ENCODE peak calls at places on chromosomes 11 and 22, in seven cellular contexts. One of them, this sample, is unnamed.

GRCh38 chr11:23021287-23021863 is 161.1 kb upstream of the CCDC179 start:
- DNase-seq in MM.1S: peak; percentile 34
- DNase-seq in stomach: peak; percentile 34
- DNase-seq in heart left ventricle: no peak
- DNase-seq in neuronal stem cell: peak; percentile 39
- DNase-seq in colonic mucosa: no peak
- DNase-seq in effector memory CD4-positive, alpha-beta T cell: no peak
- DNase-seq in this sample: peak; percentile 43

GRCh38 chr22:27090595-27090994 is 433.2 kb downstream of the MIAT start:
- DNase-seq in MM.1S: no peak
- DNase-seq in stomach: no peak
- DNase-seq in heart left ventricle: no peak
- DNase-seq in neuronal stem cell: no peak
- DNase-seq in colonic mucosa: no peak
- DNase-seq in effector memory CD4-positive, alpha-beta T cell: no peak
- DNase-seq in this sample: no peak

GRCh38 chr22:29003975-29004646 is 57.5 kb downstream of the C22orf31 start:
- DNase-seq in MM.1S: no peak
- DNase-seq in stomach: peak; percentile 55
- DNase-seq in heart left ventricle: no peak
- DNase-seq in neuronal stem cell: peak; percentile 17
- DNase-seq in colonic mucosa: no peak
- DNase-seq in effector memory CD4-positive, alpha-beta T cell: no peak
- DNase-seq in this sample: peak; percentile 26

GRCh38 chr11:60847906-60848305 is 6.0 kb downstream of the CCDC86 start:
- DNase-seq in MM.1S: no peak
- DNase-seq in stomach: no peak
- DNase-seq in heart left ventricle: no peak
- DNase-seq in neuronal stem cell: no peak
- DNase-seq in colonic mucosa: no peak
- DNase-seq in effector memory CD4-positive, alpha-beta T cell: no peak
- DNase-seq in this sample: no peak

GRCh38 chr11:82960779-82961143 is 59.2 kb downstream of the DDIAS start:
- DNase-seq in MM.1S: no peak
- DNase-seq in stomach: no peak
- DNase-seq in heart left ventricle: no peak
- DNase-seq in neuronal stem cell: no peak
- DNase-seq in colonic mucosa: no peak
- DNase-seq in effector memory CD4-positive, alpha-beta T cell: no peak
- DNase-seq in this sample: no peak

GRCh38 chr11:1870721-1871466 is 18.0 kb downstream of the LSP1 start:
- DNase-seq in MM.1S: no peak
- DNase-seq in stomach: no peak
- DNase-seq in heart left ventricle: peak; percentile 55
- DNase-seq in neuronal stem cell: no peak
- DNase-seq in colonic mucosa: no peak
- DNase-seq in effector memory CD4-positive, alpha-beta T cell: peak; percentile 33
- DNase-seq in this sample: no peak

GRCh38 chr22:19271856-19272535 is 19.5 kb downstream of the CLTCL1 start:
- DNase-seq in MM.1S: no peak
- DNase-seq in stomach: no peak
- DNase-seq in heart left ventricle: no peak
- DNase-seq in neuronal stem cell: no peak
- DNase-seq in colonic mucosa: no peak
- DNase-seq in effector memory CD4-positive, alpha-beta T cell: no peak
- DNase-seq in this sample: no peak

GRCh38 chr11:116701876-116702275 is 70.9 kb downstream of the BUD13 start:
- DNase-seq in MM.1S: no peak
- DNase-seq in stomach: no peak
- DNase-seq in heart left ventricle: no peak
- DNase-seq in neuronal stem cell: no peak
- DNase-seq in colonic mucosa: no peak
- DNase-seq in effector memory CD4-positive, alpha-beta T cell: no peak
- DNase-seq in this sample: no peak

GRCh38 chr22:27947461-27947860 is 28.4 kb upstream of the PITPNB start:
- DNase-seq in MM.1S: no peak
- DNase-seq in stomach: no peak
- DNase-seq in heart left ventricle: no peak
- DNase-seq in neuronal stem cell: no peak
- DNase-seq in colonic mucosa: no peak
- DNase-seq in effector memory CD4-positive, alpha-beta T cell: no peak
- DNase-seq in this sample: no peak

GRCh38 chr22:25844601-25845000 is 102.6 kb downstream of the MYO18B start:
- DNase-seq in MM.1S: no peak
- DNase-seq in stomach: no peak
- DNase-seq in heart left ventricle: no peak
- DNase-seq in neuronal stem cell: no peak
- DNase-seq in colonic mucosa: no peak
- DNase-seq in effector memory CD4-positive, alpha-beta T cell: no peak
- DNase-seq in this sample: no peak

GRCh38 chr11:57778318-57779037 is 16.9 kb downstream of the CTNND1 start:
- DNase-seq in MM.1S: no peak
- DNase-seq in stomach: peak; percentile 95
- DNase-seq in heart left ventricle: peak; percentile 97
- DNase-seq in neuronal stem cell: peak; percentile 87
- DNase-seq in colonic mucosa: peak; percentile 93
- DNase-seq in effector memory CD4-positive, alpha-beta T cell: no peak
- DNase-seq in this sample: peak; percentile 87

GRCh38 chr11:12200359-12201015 is 90.1 kb downstream of the MICAL2 start:
- DNase-seq in MM.1S: no peak
- DNase-seq in stomach: no peak
- DNase-seq in heart left ventricle: peak; percentile 64
- DNase-seq in neuronal stem cell: no peak
- DNase-seq in colonic mucosa: no peak
- DNase-seq in effector memory CD4-positive, alpha-beta T cell: no peak
- DNase-seq in this sample: no peak

GRCh38 chr22:25780673-25781072 is 38.7 kb downstream of the MYO18B start:
- DNase-seq in MM.1S: no peak
- DNase-seq in stomach: no peak
- DNase-seq in heart left ventricle: no peak
- DNase-seq in neuronal stem cell: no peak
- DNase-seq in colonic mucosa: no peak
- DNase-seq in effector memory CD4-positive, alpha-beta T cell: no peak
- DNase-seq in this sample: no peak

GRCh38 chr11:65501005-65501529 is 2.2 kb downstream of the MALAT1 start:
- DNase-seq in MM.1S: peak; percentile 59
- DNase-seq in stomach: no peak
- DNase-seq in heart left ventricle: no peak
- DNase-seq in neuronal stem cell: no peak
- DNase-seq in colonic mucosa: no peak
- DNase-seq in effector memory CD4-positive, alpha-beta T cell: no peak
- DNase-seq in this sample: no peak

GRCh38 chr11:22479986-22480740 is 142.0 kb downstream of the SLC17A6 start:
- DNase-seq in MM.1S: no peak
- DNase-seq in stomach: no peak
- DNase-seq in heart left ventricle: no peak
- DNase-seq in neuronal stem cell: no peak
- DNase-seq in colonic mucosa: no peak
- DNase-seq in effector memory CD4-positive, alpha-beta T cell: no peak
- DNase-seq in this sample: no peak

GRCh38 chr22:37731804-37732471 is 35.1 kb downstream of the TRIOBP start:
- DNase-seq in MM.1S: no peak
- DNase-seq in stomach: peak; percentile 65
- DNase-seq in heart left ventricle: no peak
- DNase-seq in neuronal stem cell: no peak
- DNase-seq in colonic mucosa: peak; percentile 80
- DNase-seq in effector memory CD4-positive, alpha-beta T cell: no peak
- DNase-seq in this sample: no peak

GRCh38 chr22:37733625-37734401 is 37.0 kb downstream of the TRIOBP start:
- DNase-seq in MM.1S: no peak
- DNase-seq in stomach: peak; percentile 74
- DNase-seq in heart left ventricle: no peak
- DNase-seq in neuronal stem cell: no peak
- DNase-seq in colonic mucosa: peak; percentile 51
- DNase-seq in effector memory CD4-positive, alpha-beta T cell: no peak
- DNase-seq in this sample: peak; percentile 63

GRCh38 chr22:37735054-37735453 is 38.2 kb downstream of the TRIOBP start:
- DNase-seq in MM.1S: no peak
- DNase-seq in stomach: peak; percentile 82
- DNase-seq in heart left ventricle: peak; percentile 53
- DNase-seq in neuronal stem cell: peak; percentile 48
- DNase-seq in colonic mucosa: peak; percentile 57
- DNase-seq in effector memory CD4-positive, alpha-beta T cell: no peak
- DNase-seq in this sample: peak; percentile 51

GRCh38 chr22:37732699-37733607 is 36.1 kb downstream of the TRIOBP start:
- DNase-seq in MM.1S: no peak
- DNase-seq in stomach: no peak
- DNase-seq in heart left ventricle: no peak
- DNase-seq in neuronal stem cell: no peak
- DNase-seq in colonic mucosa: no peak
- DNase-seq in effector memory CD4-positive, alpha-beta T cell: no peak
- DNase-seq in this sample: no peak

DNA sequence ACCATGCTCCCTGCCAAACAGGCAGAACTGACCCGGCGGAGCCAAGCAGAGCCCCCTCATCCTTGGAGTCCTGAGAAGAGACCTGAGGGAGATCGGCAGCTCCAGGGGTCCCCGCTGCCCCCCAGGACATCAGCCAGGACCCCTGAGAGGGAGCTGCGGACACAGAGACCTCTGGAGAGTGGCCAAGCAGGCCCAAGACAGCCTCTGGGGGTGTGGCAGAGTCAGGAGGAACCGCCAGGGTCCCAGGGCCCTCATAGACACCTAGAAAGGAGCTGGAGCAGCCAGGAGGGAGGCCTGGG is 37.5 kb downstream of the TRIOBP start:
- DNase-seq in MM.1S: no peak
- DNase-seq in stomach: no peak
- DNase-seq in heart left ventricle: no peak
- DNase-seq in neuronal stem cell: no peak
- DNase-seq in colonic mucosa: no peak
- DNase-seq in effector memory CD4-positive, alpha-beta T cell: no peak
- DNase-seq in this sample: no peak
- H3K27me3 ChIP-seq in MM.1S: no peaks in the 10 kb centered on the region
- H3K27me3 ChIP-seq in stomach: no peaks in the 10 kb centered on the region
- H3K27me3 ChIP-seq in heart left ventricle: no peaks in the 10 kb centered on the region
- H3K27me3 ChIP-seq in neuronal stem cell: no peaks in the 10 kb centered on the region
- H3K27me3 ChIP-seq in colonic mucosa: no peaks in the 10 kb centered on the region
- H3K27me3 ChIP-seq in effector memory CD4-positive, alpha-beta T cell: no peaks in the 10 kb centered on the region
- H3K27me3 ChIP-seq in this sample: no peaks in the 10 kb centered on the region

DNA sequence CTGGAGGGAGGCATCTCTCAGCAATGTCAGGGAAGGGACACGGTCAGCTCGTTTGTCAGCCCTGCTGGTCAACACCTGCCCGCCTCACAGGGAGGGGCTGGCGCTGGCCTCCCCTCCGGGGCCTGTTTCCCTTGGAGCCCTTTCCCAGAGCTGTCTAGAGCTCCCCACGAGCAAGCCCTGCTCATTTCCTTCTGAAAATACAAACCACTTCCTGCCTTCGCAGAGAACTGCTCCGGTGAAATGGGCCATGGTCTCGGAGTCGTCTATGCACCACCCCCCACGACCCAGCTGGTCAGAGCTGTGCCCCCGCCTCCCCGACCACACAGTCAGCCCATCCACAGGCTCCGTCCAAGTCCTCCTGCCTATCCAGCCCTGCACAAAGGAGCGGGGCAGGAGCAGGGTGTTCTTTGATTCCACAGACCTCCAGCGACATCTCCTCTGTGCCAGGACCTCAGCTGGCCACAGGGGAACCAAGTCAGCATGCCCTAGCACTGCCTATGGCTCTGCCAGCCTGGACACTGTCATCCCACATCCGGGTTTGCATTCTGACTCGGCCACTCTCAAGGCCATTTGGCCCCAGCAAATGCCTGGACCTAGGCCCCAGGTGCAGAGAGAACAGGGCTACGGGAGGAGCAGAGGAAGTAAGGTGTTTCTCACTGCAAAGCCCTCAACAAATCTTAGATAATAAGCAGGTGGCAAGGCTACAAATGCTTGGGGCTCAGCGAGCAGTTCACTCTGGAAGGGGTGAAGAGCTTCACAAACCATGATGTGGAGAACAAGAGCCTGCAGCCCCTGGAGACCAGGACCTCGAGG is 82.1 kb upstream of the WNT11 start:
- DNase-seq in MM.1S: peak; percentile 19
- DNase-seq in stomach: no peak
- DNase-seq in heart left ventricle: no peak
- DNase-seq in neuronal stem cell: no peak
- DNase-seq in colonic mucosa: no peak
- DNase-seq in effector memory CD4-positive, alpha-beta T cell: no peak
- DNase-seq in this sample: no peak
- H3K27me3 ChIP-seq in MM.1S: no peaks in the 10 kb centered on the region
- H3K27me3 ChIP-seq in stomach: no peaks in the 10 kb centered on the region
- H3K27me3 ChIP-seq in heart left ventricle: no peaks in the 10 kb centered on the region
- H3K27me3 ChIP-seq in neuronal stem cell: peaks cover 15% of the 10 kb centered on the region
- H3K27me3 ChIP-seq in colonic mucosa: no peaks in the 10 kb centered on the region
- H3K27me3 ChIP-seq in effector memory CD4-positive, alpha-beta T cell: no peaks in the 10 kb centered on the region
- H3K27me3 ChIP-seq in this sample: no peaks in the 10 kb centered on the region

GRCh38 chr11:77547863-77548551 is 41.7 kb upstream of the AQP11 start:
- DNase-seq in MM.1S: peak; percentile 70
- DNase-seq in stomach: no peak
- DNase-seq in heart left ventricle: no peak
- DNase-seq in neuronal stem cell: peak; percentile 56
- DNase-seq in colonic mucosa: peak; percentile 65
- DNase-seq in effector memory CD4-positive, alpha-beta T cell: peak; percentile 4
- DNase-seq in this sample: peak; percentile 40

GRCh38 chr11:77548552-77549439 is 41.0 kb upstream of the AQP11 start:
- DNase-seq in MM.1S: peak; percentile 38
- DNase-seq in stomach: no peak
- DNase-seq in heart left ventricle: no peak
- DNase-seq in neuronal stem cell: no peak
- DNase-seq in colonic mucosa: no peak
- DNase-seq in effector memory CD4-positive, alpha-beta T cell: no peak
- DNase-seq in this sample: no peak

GRCh38 chr11:77542296-77542695 is 47.5 kb upstream of the AQP11 start:
- DNase-seq in MM.1S: no peak
- DNase-seq in stomach: no peak
- DNase-seq in heart left ventricle: no peak
- DNase-seq in neuronal stem cell: no peak
- DNase-seq in colonic mucosa: no peak
- DNase-seq in effector memory CD4-positive, alpha-beta T cell: no peak
- DNase-seq in this sample: no peak

GRCh38 chr11:77547047-77547836 is 42.5 kb upstream of the AQP11 start:
- DNase-seq in MM.1S: no peak
- DNase-seq in stomach: no peak
- DNase-seq in heart left ventricle: no peak
- DNase-seq in neuronal stem cell: no peak
- DNase-seq in colonic mucosa: no peak
- DNase-seq in effector memory CD4-positive, alpha-beta T cell: no peak
- DNase-seq in this sample: no peak
- H3K27me3 ChIP-seq in MM.1S: no peaks in the 10 kb centered on the region
- H3K27me3 ChIP-seq in stomach: no peaks in the 10 kb centered on the region
- H3K27me3 ChIP-seq in heart left ventricle: no peaks in the 10 kb centered on the region
- H3K27me3 ChIP-seq in neuronal stem cell: no peaks in the 10 kb centered on the region
- H3K27me3 ChIP-seq in colonic mucosa: no peaks in the 10 kb centered on the region
- H3K27me3 ChIP-seq in effector memory CD4-positive, alpha-beta T cell: no peaks in the 10 kb centered on the region
- H3K27me3 ChIP-seq in this sample: no peaks in the 10 kb centered on the region

DNA sequence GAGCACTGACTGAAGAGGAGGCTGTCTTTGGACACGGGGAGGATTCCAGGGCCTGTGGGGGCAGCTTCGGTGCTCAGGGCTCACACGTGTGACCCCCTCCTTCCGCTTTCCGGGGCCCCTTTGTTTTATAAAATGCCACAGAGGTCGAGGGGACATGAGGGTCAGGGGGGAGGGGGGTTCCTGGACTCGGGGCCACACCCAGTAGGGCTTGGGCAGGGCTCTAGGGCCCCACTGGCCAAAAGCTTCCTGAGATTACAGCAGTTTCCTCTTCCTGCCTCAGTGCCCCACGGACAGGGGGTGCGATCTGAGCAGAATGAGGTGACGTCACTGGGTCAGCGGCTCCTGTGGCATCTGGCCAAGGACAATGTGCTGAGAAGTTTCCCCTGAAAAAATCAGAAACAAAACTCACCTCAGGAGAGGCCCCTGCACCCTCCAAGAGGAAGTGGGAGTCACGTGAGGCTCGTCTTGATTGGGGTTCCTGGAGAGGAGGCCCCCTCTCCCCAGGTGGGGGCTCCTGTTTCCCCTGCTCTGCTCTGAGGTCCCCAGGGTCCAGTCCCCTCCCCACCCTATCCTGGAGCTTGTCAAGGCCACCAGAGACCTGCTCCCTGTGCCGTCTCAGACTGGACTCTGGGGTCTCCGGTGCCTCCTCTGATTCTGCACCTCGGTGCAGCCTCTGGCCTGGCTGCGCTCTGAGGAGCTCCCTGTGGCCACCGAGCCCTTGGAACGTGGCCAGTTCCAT is 6.4 kb upstream of the IFITM3 start:
- DNase-seq in MM.1S: no peak
- DNase-seq in stomach: peak; percentile 80
- DNase-seq in heart left ventricle: peak; percentile 89
- DNase-seq in neuronal stem cell: no peak
- DNase-seq in colonic mucosa: peak; percentile 73
- DNase-seq in effector memory CD4-positive, alpha-beta T cell: peak; percentile 53
- DNase-seq in this sample: peak; percentile 73
- H3K27me3 ChIP-seq in MM.1S: peaks cover 75% of the 10 kb centered on the region
- H3K27me3 ChIP-seq in stomach: no peaks in the 10 kb centered on the region
- H3K27me3 ChIP-seq in heart left ventricle: no peaks in the 10 kb centered on the region
- H3K27me3 ChIP-seq in neuronal stem cell: no peaks in the 10 kb centered on the region
- H3K27me3 ChIP-seq in colonic mucosa: no peaks in the 10 kb centered on the region
- H3K27me3 ChIP-seq in effector memory CD4-positive, alpha-beta T cell: no peaks in the 10 kb centered on the region
- H3K27me3 ChIP-seq in this sample: no peaks in the 10 kb centered on the region